ENCODE peak calls at places on chromosome 10, in five cellular contexts. One of them, this sample, is unnamed.

GRCh38 chr10:102644066-102644645 is at the start of gene TRIM8:
- DNase-seq in PC-9: no peak
- DNase-seq in left cardiac atrium: peak; percentile 65
- DNase-seq in HEK293T: peak; percentile 48
- DNase-seq in CD4-positive, CD25-positive, alpha-beta regulatory T cell: peak; percentile 30
- DNase-seq in this sample: peak; percentile 35

GRCh38 chr10:22849077-22849810 is 78.6 kb upstream of the ARMC3 start:
- DNase-seq in PC-9: no peak
- DNase-seq in left cardiac atrium: peak; percentile 93
- DNase-seq in HEK293T: no peak
- DNase-seq in CD4-positive, CD25-positive, alpha-beta regulatory T cell: no peak
- DNase-seq in this sample: no peak

GRCh38 chr10:14971867-14972448 is 12.8 kb downstream of the MEIG1 start:
- DNase-seq in left cardiac atrium: no peak
- DNase-seq in HEK293T: no peak
- DNase-seq in CD4-positive, CD25-positive, alpha-beta regulatory T cell: no peak
- DNase-seq in PC-9: no peak
- DNase-seq in this sample: no peak

GRCh38 chr10:114404171-114405010 is at the start of gene AFAP1L2:
- DNase-seq in left cardiac atrium: peak; percentile 60
- DNase-seq in CD4-positive, CD25-positive, alpha-beta regulatory T cell: no peak
- DNase-seq in HEK293T: peak; percentile 69
- DNase-seq in PC-9: no peak
- DNase-seq in this sample: no peak

GRCh38 chr10:133324857-133325260 is 11.8 kb downstream of the CALY start:
- DNase-seq in left cardiac atrium: no peak
- DNase-seq in HEK293T: no peak
- DNase-seq in CD4-positive, CD25-positive, alpha-beta regulatory T cell: no peak
- DNase-seq in PC-9: no peak
- DNase-seq in this sample: no peak

GRCh38 chr10:66162560-66163143 is 763.2 kb upstream of the LRRTM3 start:
- DNase-seq in HEK293T: no peak
- DNase-seq in CD4-positive, CD25-positive, alpha-beta regulatory T cell: no peak
- DNase-seq in PC-9: no peak
- DNase-seq in left cardiac atrium: no peak
- DNase-seq in this sample: no peak

GRCh38 chr10:42691361-42692120 is 53.2 kb upstream of the ZNF33B start:
- DNase-seq in PC-9: peak; percentile 78
- DNase-seq in CD4-positive, CD25-positive, alpha-beta regulatory T cell: no peak
- DNase-seq in HEK293T: no peak
- DNase-seq in left cardiac atrium: no peak
- DNase-seq in this sample: no peak

GRCh38 chr10:14146501-14146900 is 184.2 kb downstream of the FRMD4A start:
- DNase-seq in HEK293T: no peak
- DNase-seq in PC-9: peak; percentile 47
- DNase-seq in CD4-positive, CD25-positive, alpha-beta regulatory T cell: no peak
- DNase-seq in left cardiac atrium: no peak
- DNase-seq in this sample: no peak

GRCh38 chr10:126518186-126519080 is 130.2 kb upstream of the ADAM12 start:
- DNase-seq in left cardiac atrium: no peak
- DNase-seq in HEK293T: no peak
- DNase-seq in PC-9: no peak
- DNase-seq in CD4-positive, CD25-positive, alpha-beta regulatory T cell: no peak
- DNase-seq in this sample: no peak

GRCh38 chr10:112739219-112739969 is 210.7 kb upstream of the TCF7L2 start:
- DNase-seq in CD4-positive, CD25-positive, alpha-beta regulatory T cell: no peak
- DNase-seq in HEK293T: no peak
- DNase-seq in left cardiac atrium: no peak
- DNase-seq in PC-9: no peak
- DNase-seq in this sample: no peak

GRCh38 chr10:71217266-71218045 is 5.1 kb downstream of the UNC5B start:
- DNase-seq in HEK293T: peak; percentile 41
- DNase-seq in CD4-positive, CD25-positive, alpha-beta regulatory T cell: no peak
- DNase-seq in left cardiac atrium: no peak
- DNase-seq in PC-9: no peak
- DNase-seq in this sample: no peak